ENCODE peak calls at places on chromosomes 5 and 9, in four cellular contexts. K, C, L and E are unnamed samples. For H3K4me1, the result is how much of the 10 kb centered on the place peaks cover.

GRCh38 chr5:157172408-157172807 is 6.3 kb upstream of the GARIN3 start:
- DNase-seq in K (no peak), C (no peak), L (peak), E (no peak)

GRCh38 chr9:135887585-135888050 is 19.7 kb downstream of the CAMSAP1 start:
- DNase-seq in K (peak), C (no peak), L (peak), E (peak)

GRCh38 chr9:105484226-105484625 is 36.4 kb downstream of the FSD1L start:
- DNase-seq in K (no peak), C (no peak), L (no peak), E (no peak)

GRCh38 chr9:133979124-133979920 is 12.8 kb downstream of the VAV2 start:
- DNase-seq in K (peak), C (no peak), L (peak), E (peak)

GRCh38 chr5:109907751-109908150 is 218.0 kb downstream of the MAN2A1 start:
- DNase-seq in K (no peak), C (no peak), L (no peak), E (no peak)

GRCh38 chr9:113794721-113795120 is 81.4 kb upstream of the ZNF618 start:
- DNase-seq in K (no peak), C (no peak), L (no peak), E (no peak)

GRCh38 chr9:95381243-95381642 is 63.7 kb upstream of the FANCC start:
- DNase-seq in K (no peak), C (no peak), L (no peak), E (no peak)

GRCh38 chr5:98510111-98510510 is 263.4 kb upstream of the RGMB start:
- DNase-seq in K (no peak), C (peak), L (no peak), E (no peak)

GRCh38 chr5:37926732-37927131 is 86.9 kb upstream of the GDNF start:
- DNase-seq in K (no peak), C (no peak), L (no peak), E (no peak)

GRCh38 chr5:99651296-99651695 is 722.5 kb upstream of the CHD1 start:
- DNase-seq in K (no peak), C (no peak), L (no peak), E (no peak)
- H3K4me1 ChIP-seq in K (under half), C (under half), L (under half), E (under half)

GRCh38 chr9:122225323-122226141 is 3.2 kb downstream of the LHX6 start:
- DNase-seq in K (no peak), C (no peak), L (no peak), E (no peak)

GRCh38 chr9:122227576-122227903 is 1.2 kb downstream of the LHX6 start:
- DNase-seq in K (no peak), C (no peak), L (no peak), E (no peak)

GRCh38 chr9:122228191-122228905 is 409 bp downstream of the LHX6 start:
- DNase-seq in K (peak), C (no peak), L (no peak), E (no peak)

GRCh38 chr9:122226142-122226757 is 2.5 kb downstream of the LHX6 start:
- DNase-seq in K (peak), C (no peak), L (no peak), E (no peak)

GRCh38 chr9:122226758-122227575 is 1.8 kb downstream of the LHX6 start:
- DNase-seq in K (peak), C (no peak), L (no peak), E (no peak)
- TF ChIP-seq CTCF in K (no peak), C (no peak), L (no peak), E (no peak)

GRCh38 chr9:26148128-26148527 is 469.9 kb upstream of the TUSC1 start:
- DNase-seq in K (peak), C (no peak), L (no peak), E (no peak)

GRCh38 chr9:26157411-26157810 is 479.2 kb upstream of the TUSC1 start:
- DNase-seq in K (no peak), C (no peak), L (no peak), E (no peak)

GRCh38 chr9:26152350-26152749 is 474.1 kb upstream of the TUSC1 start:
- DNase-seq in K (no peak), C (no peak), L (no peak), E (no peak)
- H3K4me3 ChIP-seq in K (no peak), C (no peak), L (no peak), E (no peak)

GRCh38 chr9:137315581-137316011 is 13.5 kb upstream of the NRARP start:
- DNase-seq in K (no peak), C (no peak), L (no peak), E (no peak)
- H3K4me1 ChIP-seq in K (under half), C (under half), L (under half), E (under half)

GRCh38 chr5:112533315-112533867 is 114.3 kb upstream of the EPB41L4A start:
- DNase-seq in K (no peak), C (peak), L (peak), E (no peak)

GRCh38 chr5:112532654-112533314 is 113.7 kb upstream of the EPB41L4A start:
- DNase-seq in K (no peak), C (no peak), L (no peak), E (no peak)

GRCh38 chr5:112535339-112535738 is 116.3 kb upstream of the EPB41L4A start:
- DNase-seq in K (no peak), C (no peak), L (no peak), E (no peak)

GRCh38 chr5:112534564-112534963 is 115.5 kb upstream of the EPB41L4A start:
- DNase-seq in K (no peak), C (no peak), L (no peak), E (no peak)

DNA sequence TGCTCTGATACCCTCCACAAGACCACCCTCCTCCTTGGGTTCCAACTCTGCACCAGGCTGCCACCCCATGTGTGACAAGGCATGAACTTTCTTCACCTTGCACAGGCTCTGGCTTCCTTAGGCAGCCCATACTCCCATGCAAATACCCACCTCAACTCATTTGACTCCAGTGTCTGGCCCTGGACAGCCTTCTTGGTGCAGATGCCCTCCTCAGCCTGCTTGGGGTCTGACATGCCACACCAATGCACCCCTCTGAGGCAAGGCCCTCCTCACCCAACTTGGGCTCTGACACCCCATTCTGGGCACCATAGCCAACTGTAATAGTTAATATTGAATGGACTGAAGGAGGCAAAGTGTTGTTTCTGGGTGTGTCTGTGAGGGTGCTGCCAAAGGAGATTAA is 115.0 kb upstream of the EPB41L4A start:
- DNase-seq in K (no peak), C (no peak), L (no peak), E (no peak)
- TF ChIP-seq CTCF in K (no peak), C (no peak), L (no peak), E (no peak)

DNA sequence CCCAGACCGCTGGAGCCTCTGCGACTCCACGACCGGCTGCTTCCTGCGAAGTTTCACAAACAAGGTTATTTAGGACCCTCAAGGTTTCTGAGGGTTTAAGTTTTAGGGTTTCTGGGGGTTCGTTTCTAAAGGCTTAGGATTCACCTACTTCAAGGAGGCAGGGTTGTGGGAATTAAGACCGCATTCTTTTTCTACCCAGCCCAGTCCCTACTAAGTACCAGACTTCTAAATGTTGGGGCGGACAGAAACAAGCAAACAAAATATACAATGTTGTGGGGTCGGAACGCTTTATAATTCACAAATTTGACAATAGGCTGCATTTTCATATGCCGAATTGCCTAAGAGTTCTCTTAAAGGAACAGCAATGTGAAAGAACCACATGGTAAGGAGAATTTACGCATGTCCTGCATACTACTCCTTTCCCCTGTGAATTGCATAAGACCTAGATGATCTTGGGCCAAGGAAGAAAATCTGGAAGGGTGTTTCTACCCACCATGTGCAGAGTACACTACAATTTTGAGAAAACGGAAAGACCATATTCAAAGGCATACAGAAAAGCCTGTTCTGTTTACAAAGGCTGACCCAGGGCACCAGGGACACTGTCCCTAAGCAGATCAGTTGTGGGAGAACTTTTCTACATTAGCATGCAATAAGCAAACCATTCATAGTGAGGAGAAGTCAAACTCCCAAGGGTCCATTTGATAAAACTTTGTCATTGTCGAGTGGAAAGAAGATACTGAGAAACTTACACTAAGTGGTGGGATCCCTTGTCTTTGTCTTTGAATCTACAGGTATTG is 457.3 kb downstream of the RAB3C start:
- DNase-seq in K (no peak), C (no peak), L (no peak), E (no peak)
- H3K4me3 ChIP-seq in K (peak), C (peak), L (no peak), E (peak)

GRCh38 chr5:135232958-135233357 is 166.1 kb downstream of the MACROH2A1 start:
- DNase-seq in K (no peak), C (no peak), L (no peak), E (no peak)

GRCh38 chr5:135234242-135235000 is 164.6 kb downstream of the MACROH2A1 start:
- DNase-seq in K (no peak), C (no peak), L (no peak), E (no peak)

GRCh38 chr5:135235551-135236100 is 163.4 kb downstream of the MACROH2A1 start:
- DNase-seq in K (no peak), C (no peak), L (no peak), E (no peak)

GRCh38 chr5:135235002-135235401 is 164.0 kb downstream of the MACROH2A1 start:
- DNase-seq in K (no peak), C (no peak), L (no peak), E (no peak)

GRCh38 chr5:135233477-135233876 is 165.6 kb downstream of the MACROH2A1 start:
- DNase-seq in K (no peak), C (no peak), L (peak), E (no peak)
- H3K4me1 ChIP-seq in K (under half), C (under half), L (under half), E (under half)